ENCODE peak calls at places on chromosomes 1 and 21, in seven cellular contexts. One of them, this sample, is unnamed.

GRCh38 chr1:40825430-40825778 is 36.8 kb downstream of the CITED4 start:
- DNase-seq in left lung: no peak
- DNase-seq in mesothelial cell of epicardium: no peak
- DNase-seq in left ventricle myocardium inferior: no peak
- DNase-seq in fibroblast of lung: no peak
- DNase-seq in transverse colon: no peak
- DNase-seq in fibroblast of the aortic adventitia: no peak
- DNase-seq in this sample: no peak

GRCh38 chr1:54709547-54710292 is 5.9 kb upstream of the TTC4 start:
- DNase-seq in mesothelial cell of epicardium: no peak
- DNase-seq in transverse colon: no peak
- DNase-seq in fibroblast of the aortic adventitia: no peak
- DNase-seq in fibroblast of lung: no peak
- DNase-seq in left ventricle myocardium inferior: no peak
- DNase-seq in left lung: no peak
- DNase-seq in this sample: peak

GRCh38 chr1:167095368-167095767 is 1.5 kb downstream of the STYXL2 start:
- DNase-seq in mesothelial cell of epicardium: peak
- DNase-seq in fibroblast of lung: peak
- DNase-seq in transverse colon: no peak
- DNase-seq in left lung: no peak
- DNase-seq in left ventricle myocardium inferior: no peak
- DNase-seq in fibroblast of the aortic adventitia: peak
- DNase-seq in this sample: no peak

GRCh38 chr1:188363943-188364342 is 1535.2 kb downstream of the PLA2G4A start:
- DNase-seq in left ventricle myocardium inferior: no peak
- DNase-seq in mesothelial cell of epicardium: no peak
- DNase-seq in left lung: no peak
- DNase-seq in transverse colon: no peak
- DNase-seq in fibroblast of lung: no peak
- DNase-seq in fibroblast of the aortic adventitia: no peak
- DNase-seq in this sample: no peak

GRCh38 chr1:210500831-210501230 is 172.1 kb downstream of the HHAT start:
- DNase-seq in fibroblast of lung: no peak
- DNase-seq in fibroblast of the aortic adventitia: no peak
- DNase-seq in left ventricle myocardium inferior: no peak
- DNase-seq in transverse colon: no peak
- DNase-seq in mesothelial cell of epicardium: no peak
- DNase-seq in left lung: no peak
- DNase-seq in this sample: no peak

GRCh38 chr1:109910963-109911798 is 532 bp downstream of the CSF1 start:
- DNase-seq in mesothelial cell of epicardium: no peak
- DNase-seq in transverse colon: no peak
- DNase-seq in left lung: no peak
- DNase-seq in left ventricle myocardium inferior: no peak
- DNase-seq in fibroblast of lung: no peak
- DNase-seq in fibroblast of the aortic adventitia: no peak
- DNase-seq in this sample: no peak

GRCh38 chr1:215717677-215718076 is 150.6 kb downstream of the KCTD3 start:
- DNase-seq in fibroblast of lung: no peak
- DNase-seq in left lung: no peak
- DNase-seq in mesothelial cell of epicardium: no peak
- DNase-seq in left ventricle myocardium inferior: no peak
- DNase-seq in fibroblast of the aortic adventitia: no peak
- DNase-seq in transverse colon: no peak
- DNase-seq in this sample: no peak

GRCh38 chr1:8315573-8316475 is 2.1 kb upstream of the SLC45A1 start:
- DNase-seq in left ventricle myocardium inferior: no peak
- DNase-seq in transverse colon: no peak
- DNase-seq in left lung: no peak
- DNase-seq in fibroblast of lung: no peak
- DNase-seq in fibroblast of the aortic adventitia: no peak
- DNase-seq in mesothelial cell of epicardium: no peak
- DNase-seq in this sample: no peak

GRCh38 chr1:196160066-196160795 is 448.0 kb downstream of the KCNT2 start:
- DNase-seq in mesothelial cell of epicardium: no peak
- DNase-seq in transverse colon: no peak
- DNase-seq in left ventricle myocardium inferior: no peak
- DNase-seq in fibroblast of lung: peak
- DNase-seq in left lung: no peak
- DNase-seq in fibroblast of the aortic adventitia: peak
- DNase-seq in this sample: no peak

GRCh38 chr1:178513278-178513983 is 522 bp downstream of the TEX35 start:
- DNase-seq in mesothelial cell of epicardium: no peak
- DNase-seq in fibroblast of the aortic adventitia: peak
- DNase-seq in left lung: no peak
- DNase-seq in transverse colon: peak
- DNase-seq in fibroblast of lung: peak
- DNase-seq in left ventricle myocardium inferior: peak
- DNase-seq in this sample: no peak

GRCh38 chr1:111334169-111334568 is 43.5 kb downstream of the CHIA start:
- DNase-seq in fibroblast of lung: peak
- DNase-seq in left ventricle myocardium inferior: peak
- DNase-seq in fibroblast of the aortic adventitia: peak
- DNase-seq in transverse colon: no peak
- DNase-seq in mesothelial cell of epicardium: no peak
- DNase-seq in left lung: no peak
- DNase-seq in this sample: no peak

GRCh38 chr1:160071289-160071688 is 1.3 kb upstream of the KCNJ10 start:
- DNase-seq in fibroblast of lung: no peak
- DNase-seq in mesothelial cell of epicardium: no peak
- DNase-seq in transverse colon: no peak
- DNase-seq in left lung: no peak
- DNase-seq in fibroblast of the aortic adventitia: no peak
- DNase-seq in left ventricle myocardium inferior: no peak
- DNase-seq in this sample: no peak

GRCh38 chr1:244647819-244648218 is 5.1 kb upstream of the DESI2 start:
- DNase-seq in fibroblast of the aortic adventitia: no peak
- DNase-seq in left ventricle myocardium inferior: no peak
- DNase-seq in transverse colon: no peak
- DNase-seq in fibroblast of lung: no peak
- DNase-seq in mesothelial cell of epicardium: no peak
- DNase-seq in left lung: no peak
- DNase-seq in this sample: no peak

GRCh38 chr1:48978413-48978812 is 201.7 kb upstream of the BEND5 start:
- DNase-seq in mesothelial cell of epicardium: no peak
- DNase-seq in left lung: no peak
- DNase-seq in transverse colon: no peak
- DNase-seq in fibroblast of lung: no peak
- DNase-seq in fibroblast of the aortic adventitia: no peak
- DNase-seq in left ventricle myocardium inferior: no peak
- DNase-seq in this sample: no peak

DNA sequence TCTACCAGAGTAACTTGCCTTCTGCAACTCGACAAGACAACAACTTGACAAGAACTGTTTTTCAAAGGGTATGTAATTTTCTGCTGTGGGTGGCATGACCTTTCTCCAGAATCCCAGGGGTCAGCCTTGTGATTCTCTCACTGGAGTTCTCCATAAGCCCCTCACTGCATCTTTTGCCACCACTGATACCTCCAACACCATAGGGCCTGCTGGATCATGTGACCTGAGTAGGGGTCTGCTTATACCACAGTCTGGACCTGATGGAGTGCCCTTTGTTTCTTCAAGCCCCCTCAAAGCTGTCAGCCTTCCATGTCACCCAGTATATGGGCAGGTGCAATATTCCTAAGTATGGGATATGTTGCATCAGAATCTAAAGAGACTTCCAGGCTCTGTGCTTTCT is 31.6 kb upstream of the DIPK1A start:
- DNase-seq in left ventricle myocardium inferior: no peak
- DNase-seq in transverse colon: no peak
- DNase-seq in fibroblast of the aortic adventitia: no peak
- DNase-seq in left lung: no peak
- DNase-seq in fibroblast of lung: no peak
- DNase-seq in mesothelial cell of epicardium: no peak
- DNase-seq in this sample: no peak
- TF ChIP-seq CTCF in left ventricle myocardium inferior: no peak
- TF ChIP-seq CTCF in transverse colon: no peak
- TF ChIP-seq CTCF in fibroblast of the aortic adventitia: no peak
- TF ChIP-seq CTCF in left lung: no peak
- TF ChIP-seq CTCF in fibroblast of lung: no peak
- TF ChIP-seq CTCF in mesothelial cell of epicardium: no peak
- TF ChIP-seq CTCF in this sample: no peak

DNA sequence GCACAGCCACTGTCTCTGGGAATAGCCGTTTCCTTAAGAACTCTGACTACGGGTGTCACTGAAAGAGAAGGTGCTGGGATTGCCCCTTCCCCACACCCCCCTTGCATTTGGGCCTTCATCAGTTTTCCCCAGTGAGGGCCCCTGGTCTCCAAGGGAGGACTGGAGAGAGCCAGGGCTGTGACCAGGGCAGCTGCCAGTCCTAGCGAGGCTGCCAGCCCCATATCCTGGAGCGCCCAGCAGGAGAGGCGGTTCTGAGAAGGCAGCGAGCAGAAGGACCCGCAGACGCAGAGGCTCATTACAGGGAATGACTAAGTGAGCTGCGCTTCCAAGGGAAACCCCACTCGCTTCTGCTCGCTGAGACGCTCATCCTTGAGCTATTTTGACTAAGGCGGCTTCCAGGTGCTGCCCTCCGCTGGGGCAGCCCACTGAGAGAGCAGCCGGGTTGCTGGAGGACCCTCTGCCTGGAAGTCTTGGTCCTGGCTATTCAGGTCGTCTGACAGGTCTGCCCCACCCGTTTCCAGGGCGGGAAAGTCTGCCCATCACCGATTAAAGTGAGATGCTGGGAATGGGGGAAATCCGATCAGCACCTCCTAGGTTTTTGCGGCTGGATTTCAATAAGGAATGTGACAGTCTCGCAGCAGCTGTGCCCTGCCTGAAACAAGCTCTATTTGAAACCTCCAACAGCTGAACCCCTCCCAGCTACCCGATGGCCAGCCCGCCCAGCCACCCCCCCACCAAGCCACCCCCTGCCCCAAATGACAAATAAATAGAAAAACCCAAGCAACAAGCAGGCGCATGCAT is 2.9 kb downstream of the KCNN3 start:
- DNase-seq in mesothelial cell of epicardium: no peak
- DNase-seq in fibroblast of lung: peak
- DNase-seq in left ventricle myocardium inferior: no peak
- DNase-seq in fibroblast of the aortic adventitia: peak
- DNase-seq in transverse colon: peak
- DNase-seq in left lung: no peak
- DNase-seq in this sample: no peak
- TF ChIP-seq CTCF in mesothelial cell of epicardium: no peak
- TF ChIP-seq CTCF in fibroblast of lung: no peak
- TF ChIP-seq CTCF in left ventricle myocardium inferior: no peak
- TF ChIP-seq CTCF in fibroblast of the aortic adventitia: peak
- TF ChIP-seq CTCF in transverse colon: no peak
- TF ChIP-seq CTCF in left lung: no peak
- TF ChIP-seq CTCF in this sample: no peak

DNA sequence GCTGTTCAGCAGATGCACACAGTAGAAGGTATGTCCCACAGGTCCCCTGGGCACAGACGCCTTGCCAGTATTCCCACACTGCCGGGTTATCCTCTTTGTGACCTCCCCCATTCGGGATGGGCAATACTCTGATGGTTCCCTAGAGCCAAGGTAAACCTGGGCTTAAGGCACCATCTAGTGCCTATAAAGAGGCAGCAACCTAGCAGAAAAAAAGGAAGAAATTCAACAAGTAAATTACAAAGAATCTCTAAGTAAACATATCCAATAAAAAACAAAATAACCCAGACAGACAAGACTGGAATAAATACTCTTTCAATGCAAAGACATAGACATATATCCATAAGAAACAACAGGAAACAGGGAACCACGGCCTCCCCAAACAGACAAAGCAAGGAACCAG is 39.4 kb downstream of the HSF2BP start:
- DNase-seq in transverse colon: no peak
- DNase-seq in left ventricle myocardium inferior: no peak
- DNase-seq in fibroblast of lung: no peak
- DNase-seq in left lung: no peak
- DNase-seq in mesothelial cell of epicardium: no peak
- DNase-seq in fibroblast of the aortic adventitia: no peak
- DNase-seq in this sample: no peak
- TF ChIP-seq CTCF in transverse colon: peak
- TF ChIP-seq CTCF in left ventricle myocardium inferior: no peak
- TF ChIP-seq CTCF in fibroblast of lung: no peak
- TF ChIP-seq CTCF in left lung: no peak
- TF ChIP-seq CTCF in mesothelial cell of epicardium: no peak
- TF ChIP-seq CTCF in fibroblast of the aortic adventitia: peak
- TF ChIP-seq CTCF in this sample: peak

GRCh38 chr1:37347104-37347503 is 127.3 kb upstream of the ZC3H12A start:
- DNase-seq in mesothelial cell of epicardium: no peak
- DNase-seq in left ventricle myocardium inferior: no peak
- DNase-seq in fibroblast of the aortic adventitia: no peak
- DNase-seq in left lung: no peak
- DNase-seq in fibroblast of lung: no peak
- DNase-seq in transverse colon: no peak
- DNase-seq in this sample: no peak

GRCh38 chr1:37338658-37339057 is 135.7 kb upstream of the ZC3H12A start:
- DNase-seq in mesothelial cell of epicardium: no peak
- DNase-seq in left lung: no peak
- DNase-seq in fibroblast of lung: no peak
- DNase-seq in fibroblast of the aortic adventitia: no peak
- DNase-seq in left ventricle myocardium inferior: no peak
- DNase-seq in transverse colon: no peak
- DNase-seq in this sample: no peak

DNA sequence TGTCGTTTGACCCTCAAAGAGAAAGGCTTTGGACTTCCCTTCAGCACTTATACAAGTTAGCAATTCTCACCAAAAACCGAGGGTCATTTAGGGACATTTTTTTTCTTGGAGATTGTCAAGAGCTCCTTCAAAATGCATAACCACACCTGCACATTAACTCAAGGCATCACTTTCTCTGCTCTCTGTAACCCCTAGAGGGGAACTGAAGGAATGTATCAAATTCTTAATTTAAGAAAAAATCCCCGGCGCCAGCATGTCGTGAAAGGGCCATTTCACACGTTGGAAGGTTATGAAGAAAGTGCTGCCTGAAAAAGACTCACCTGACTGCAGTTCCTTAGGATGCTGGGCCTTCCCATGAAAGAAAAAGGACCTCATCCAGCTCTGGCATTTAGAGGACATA is 131.6 kb upstream of the ZC3H12A start:
- DNase-seq in fibroblast of lung: no peak
- DNase-seq in fibroblast of the aortic adventitia: no peak
- DNase-seq in transverse colon: no peak
- DNase-seq in left lung: no peak
- DNase-seq in mesothelial cell of epicardium: no peak
- DNase-seq in left ventricle myocardium inferior: no peak
- DNase-seq in this sample: no peak
- TF ChIP-seq CTCF in fibroblast of lung: no peak
- TF ChIP-seq CTCF in fibroblast of the aortic adventitia: no peak
- TF ChIP-seq CTCF in transverse colon: no peak
- TF ChIP-seq CTCF in left lung: no peak
- TF ChIP-seq CTCF in mesothelial cell of epicardium: no peak
- TF ChIP-seq CTCF in left ventricle myocardium inferior: no peak
- TF ChIP-seq CTCF in this sample: no peak

This sample was measured in type B pancreatic cell.